ENCODE peak calls at places on chromosomes 2 and 18, in seven cellular contexts. E is stomach; O is GM06990; H is left ventricle myocardium inferior; K is brain microvascular endothelial cell; N is CD8-positive, alpha-beta T cell; L is neural progenitor cell. I is an unnamed sample. For H3K36me3, the result is how much of the 10 kb centered on the place peaks cover.

GRCh38 chr2:172242968-172243367 is 140.3 kb upstream of the DLX2 start:
- DNase-seq in N (no peak), E (peak), K (no peak), O (no peak), H (no peak), L (no peak), I (peak)

GRCh38 chr2:120867290-120868231 is 131.9 kb downstream of the GLI2 start:
- DNase-seq in N (no peak), O (no peak), K (peak), H (peak), E (peak), L (peak), I (peak)

GRCh38 chr2:175640655-175641054 is 361.4 kb downstream of the LNPK start:
- DNase-seq in H (no peak), E (no peak), L (no peak), K (no peak), O (no peak), N (no peak), I (no peak)

GRCh38 chr18:5895886-5896740 is 791 bp upstream of the TMEM200C start:
- DNase-seq in L (peak), K (no peak), O (peak), N (no peak), E (no peak), H (peak), I (no peak)

GRCh38 chr2:205681836-205682238 is 464 bp upstream of the NRP2 start:
- DNase-seq in L (peak), O (peak), K (no peak), H (no peak), N (no peak), E (no peak), I (no peak)

GRCh38 chr18:10442551-10442971 is 11.9 kb upstream of the APCDD1 start:
- DNase-seq in O (no peak), N (no peak), E (no peak), H (no peak), L (peak), K (no peak), I (no peak)

GRCh38 chr2:151367571-151367970 is 10.2 kb downstream of the TNFAIP6 start:
- DNase-seq in H (no peak), O (no peak), E (no peak), K (peak), L (no peak), N (no peak), I (no peak)

GRCh38 chr18:55634545-55634944 is 46.6 kb upstream of the TCF4 start:
- DNase-seq in L (no peak), O (no peak), N (no peak), H (no peak), E (no peak), K (peak), I (no peak)

DNA sequence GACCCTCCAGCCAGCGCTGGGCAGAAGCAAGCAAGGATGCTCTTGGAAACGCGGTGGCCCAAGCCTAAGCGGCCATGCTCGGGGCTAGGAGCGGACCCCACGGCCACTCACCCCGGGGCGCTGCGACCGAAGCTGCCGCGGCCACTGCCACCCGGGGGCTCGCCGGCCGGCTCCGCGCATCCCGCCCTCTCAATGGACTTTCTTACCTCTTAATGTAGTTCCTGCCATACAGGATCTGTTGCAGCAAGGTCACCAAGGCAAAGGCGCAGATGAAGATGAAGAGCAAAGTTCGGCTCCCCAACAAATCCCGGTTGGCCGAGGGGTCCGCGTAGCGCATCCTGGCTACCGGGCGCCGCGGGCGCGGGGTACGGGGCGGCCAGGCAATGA is 688 bp downstream of the ST8SIA5 start:
- DNase-seq in H (no peak), E (no peak), L (no peak), O (no peak), K (no peak), N (no peak), I (no peak)
- H3K4me3 ChIP-seq in H (peak), E (peak), L (peak), O (peak), K (no peak), N (no peak), I (no peak)

DNA sequence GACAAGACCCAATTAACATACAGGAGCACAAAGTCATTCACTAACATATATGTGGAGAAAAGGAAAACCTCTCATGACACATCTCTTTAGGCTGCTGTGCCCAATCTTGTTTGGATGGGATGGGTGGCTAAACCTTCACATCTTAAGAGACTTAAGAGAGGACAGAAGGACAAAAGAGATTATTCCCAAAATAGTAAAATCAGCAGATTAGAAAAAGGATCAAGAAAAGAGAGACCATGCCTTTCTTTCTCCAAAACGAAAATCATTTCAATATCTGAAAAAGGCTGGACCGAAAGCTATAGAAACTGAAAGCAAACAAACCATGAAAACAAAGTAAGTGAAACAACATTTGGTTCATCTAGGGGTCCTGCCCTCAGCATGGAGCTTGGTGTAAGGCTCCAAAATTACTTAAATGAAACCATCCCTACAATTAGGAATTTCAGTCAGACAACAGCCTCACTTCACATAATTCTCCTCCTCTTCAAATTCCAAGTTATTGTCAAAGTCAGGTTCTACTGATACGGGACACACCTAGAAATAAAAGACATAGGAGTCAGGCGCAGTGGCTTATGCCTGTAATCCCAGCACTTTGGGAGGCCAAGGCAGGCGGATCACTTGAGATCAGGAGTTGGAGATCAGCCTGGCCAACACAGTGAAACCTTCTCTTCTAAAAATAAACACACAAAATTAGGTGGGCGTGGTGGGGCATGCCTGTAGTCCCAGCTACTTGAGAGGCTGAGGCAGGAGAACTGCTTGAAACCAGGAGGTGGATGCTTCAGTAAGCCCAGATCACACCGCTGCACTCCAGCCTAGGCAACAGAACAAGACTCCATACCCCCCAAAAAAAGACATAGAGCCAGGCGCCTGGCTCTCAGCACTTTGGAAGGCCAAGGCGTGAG is 5.2 kb downstream of the STARD7 start:
- DNase-seq in N (no peak), K (no peak), O (no peak), L (no peak), H (no peak), E (no peak), I (peak)
- H3K36me3 ChIP-seq in N (under half), K (under half), O (under half), L (under half), H (under half), E (under half), I (under half)

DNA sequence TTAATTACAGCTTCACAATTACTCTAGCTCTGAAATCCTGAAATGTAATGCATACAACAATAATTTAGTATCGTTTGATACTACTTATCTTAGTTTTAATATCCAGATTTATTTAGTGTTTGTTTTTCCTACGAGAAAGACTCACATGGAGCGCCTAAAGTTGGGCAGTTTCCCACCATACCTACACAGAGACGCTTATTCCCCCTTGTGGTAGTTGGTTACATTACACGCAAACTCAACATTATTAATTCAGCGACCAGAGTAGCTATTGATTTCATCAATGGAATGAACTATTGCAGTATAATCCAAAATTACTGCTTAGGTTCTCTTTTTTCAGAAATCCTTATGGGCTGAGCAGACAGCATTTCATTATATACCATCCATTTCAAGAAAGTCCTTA is 164.0 kb upstream of the REG3G start:
- DNase-seq in E (no peak), L (peak), N (no peak), O (no peak), H (no peak), K (no peak), I (no peak)
- TF ChIP-seq CTCF in E (peak), L (peak), N (no peak), O (peak), H (no peak), K (peak), I (no peak)

GRCh38 chr2:177164584-177165052 is 48.0 kb upstream of the HNRNPA3 start:
- DNase-seq in L (peak), E (peak), K (peak), N (peak), O (peak), H (peak), I (peak)
- H3K4me3 ChIP-seq in L (peak), E (peak), K (peak), N (peak), O (peak), H (peak), I (no peak)

GRCh38 chr2:152651834-152652233 is 65.4 kb downstream of the PRPF40A start:
- DNase-seq in H (no peak), O (no peak), E (no peak), K (no peak), L (no peak), N (no peak), I (no peak)

GRCh38 chr2:152647417-152648010 is 69.7 kb downstream of the PRPF40A start:
- DNase-seq in N (no peak), L (peak), H (peak), K (no peak), O (no peak), E (peak), I (peak)

GRCh38 chr2:152648336-152648735 is 68.9 kb downstream of the PRPF40A start:
- DNase-seq in O (no peak), H (no peak), N (no peak), E (no peak), K (no peak), L (peak), I (no peak)

GRCh38 chr2:152650768-152651371 is 66.4 kb downstream of the PRPF40A start:
- DNase-seq in L (no peak), E (no peak), H (no peak), O (no peak), K (no peak), N (no peak), I (no peak)

DNA sequence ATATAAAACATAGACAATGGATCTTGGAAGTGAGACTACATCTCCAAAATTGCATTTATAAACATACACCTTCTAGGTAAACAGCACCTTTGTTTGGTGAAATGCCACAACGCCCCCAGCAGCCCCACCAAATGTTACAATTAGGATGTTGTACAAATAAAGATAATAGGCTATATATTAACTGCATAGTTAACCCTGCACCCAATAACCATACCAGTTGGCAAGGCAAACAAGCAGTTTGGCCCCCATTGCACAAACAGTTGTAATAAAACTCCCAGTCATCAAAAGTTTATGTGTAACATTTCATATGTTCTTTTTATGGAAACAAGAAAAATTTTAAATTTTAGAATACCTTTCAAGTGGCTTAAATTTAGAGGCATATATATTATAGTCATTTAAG is 67.3 kb downstream of the PRPF40A start:
- DNase-seq in H (no peak), L (no peak), E (no peak), O (no peak), N (no peak), K (no peak), I (no peak)
- H3K36me3 ChIP-seq in H (under half), L (under half), E (under half), O (under half), N (under half), K (under half), I (under half)